ENCODE peak calls at places on chromosomes 16 and 17, in five cellular contexts. V is heart right ventricle, M is K562, F is ovary, G is brain microvascular endothelial cell. S is an unnamed sample.

GRCh38 chr17:48873696-48874443 is 18.7 kb upstream of the ATP5MC1 start:
- DNase-seq in G (no peak), M (no peak), V (no peak), F (no peak), S (no peak)

GRCh38 chr17:43846221-43846712 is 709 bp upstream of the CD300LG start:
- DNase-seq in V (peak; percentile 91), M (peak; percentile 92), F (peak; percentile 76), G (peak; percentile 63), S (peak; percentile 71)

GRCh38 chr16:68645494-68646388 is 631 bp downstream of the CDH3 start:
- DNase-seq in G (no peak), V (no peak), M (no peak), F (peak; percentile 73), S (no peak)

GRCh38 chr17:28372203-28372944 is 880 bp downstream of the SARM1 start:
- DNase-seq in M (no peak), G (no peak), V (no peak), F (no peak), S (no peak)

GRCh38 chr16:2858245-2859025 is 465 bp upstream of the PRSS22 start:
- DNase-seq in V (no peak), M (no peak), G (no peak), F (no peak), S (no peak)

GRCh38 chr16:9447699-9448098 is 356.3 kb downstream of the HAPSTR1 start:
- DNase-seq in M (no peak), V (no peak), F (no peak), G (no peak), S (no peak)

GRCh38 chr17:65749479-65749878 is 188.0 kb upstream of the AXIN2 start:
- DNase-seq in G (peak; percentile 5), M (no peak), F (no peak), V (no peak), S (no peak)

GRCh38 chr16:81551821-81552304 is 107.3 kb downstream of the CMIP start:
- DNase-seq in F (no peak), G (peak; percentile 91), V (peak; percentile 42), M (peak; percentile 35), S (no peak)

GRCh38 chr16:75251280-75252048 is at the start of gene BCAR1:
- DNase-seq in M (peak; percentile 94), V (peak; percentile 91), G (peak; percentile 82), F (peak; percentile 88), S (peak; percentile 89)

GRCh38 chr16:11007714-11008240 is 63.4 kb downstream of the CLEC16A start:
- DNase-seq in F (no peak), G (no peak), M (no peak), V (no peak), S (no peak)

GRCh38 chr16:74743668-74744299 is 30.8 kb downstream of the FA2H start:
- DNase-seq in M (peak; percentile 86), F (no peak), V (no peak), G (peak; percentile 16), S (no peak)

GRCh38 chr16:81463296-81463890 is 18.8 kb downstream of the CMIP start:
- DNase-seq in V (no peak), F (no peak), G (no peak), M (no peak), S (no peak)

GRCh38 chr16:67431077-67431804 is at the start of gene HSD11B2:
- DNase-seq in F (peak; percentile 63), G (no peak), V (peak; percentile 52), M (peak; percentile 87), S (no peak)

GRCh38 chr17:11241611-11242226 is 706 bp downstream of the SHISA6 start:
- DNase-seq in F (no peak), V (no peak), G (no peak), M (no peak), S (no peak)

GRCh38 chr16:58022601-58023371 is 2.8 kb upstream of the MMP15 start:
- DNase-seq in M (no peak), G (peak; percentile 29), V (peak; percentile 80), F (peak; percentile 83), S (peak; percentile 76)

GRCh38 chr17:82570282-82570681 is 50.8 kb downstream of the FOXK2 start:
- DNase-seq in M (no peak), G (no peak), F (no peak), V (no peak), S (no peak)

GRCh38 chr17:82566129-82566995 is 46.8 kb downstream of the FOXK2 start:
- DNase-seq in M (no peak), F (no peak), V (no peak), G (no peak), S (no peak)

GRCh38 chr17:82569621-82570020 is 50.1 kb downstream of the FOXK2 start:
- DNase-seq in V (no peak), M (no peak), F (no peak), G (no peak), S (no peak)

GRCh38 chr17:82567286-82567685 is 47.8 kb downstream of the FOXK2 start:
- DNase-seq in F (no peak), G (no peak), M (no peak), V (no peak), S (no peak)

GRCh38 chr17:82568997-82569393 is 49.5 kb downstream of the FOXK2 start:
- DNase-seq in V (no peak), F (no peak), M (no peak), G (no peak), S (no peak)
- H3K27ac ChIP-seq in V (peak overlapping the region; percentile 49), F (no peak overlapping the region), M (no peak overlapping the region), G (no peak overlapping the region), S (no peak overlapping the region)

DNA sequence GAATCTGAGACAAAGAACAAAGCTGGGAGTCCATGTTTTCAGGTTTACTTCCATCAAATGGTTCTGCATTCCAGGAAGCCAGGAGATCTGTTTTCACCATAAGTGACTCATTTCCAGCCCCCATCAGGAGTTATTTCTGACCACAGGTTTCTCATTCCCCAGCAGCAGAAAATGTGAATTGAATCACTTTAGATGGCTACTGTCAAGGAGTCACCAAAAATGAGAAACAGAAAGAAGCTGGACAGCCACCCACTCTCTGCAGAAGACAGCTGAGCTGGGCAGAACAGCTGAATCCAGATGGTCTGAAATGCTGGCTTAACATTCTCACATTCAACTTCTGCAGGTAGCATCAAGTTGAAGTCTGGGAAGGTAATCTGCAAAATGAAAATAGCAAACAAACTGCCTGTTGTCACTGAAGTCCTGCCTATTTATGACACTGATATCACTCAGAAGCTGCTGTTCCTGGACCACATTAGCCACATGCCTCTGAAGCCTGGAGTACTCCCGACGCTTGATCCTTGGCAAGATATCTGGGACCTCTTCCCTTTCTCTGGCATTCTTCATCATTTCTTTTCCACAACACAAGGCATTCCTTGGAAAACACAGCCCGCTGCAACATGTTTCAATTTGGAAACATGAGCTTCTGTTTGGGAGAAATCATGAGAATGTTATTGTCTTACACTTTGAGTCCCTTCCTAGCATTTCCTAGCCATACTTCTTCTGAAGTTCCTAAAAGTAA is 15.3 kb downstream of the CCL11 start:
- DNase-seq in M (no peak), V (no peak), G (peak; percentile 20), F (no peak), S (no peak)
- H3K27ac ChIP-seq in M (no peak overlapping the region), V (peak overlapping the region; percentile 50), G (no peak overlapping the region), F (no peak overlapping the region), S (no peak overlapping the region)

GRCh38 chr16:27304881-27305280 is 8.9 kb upstream of the IL4R start:
- DNase-seq in M (no peak), G (no peak), F (no peak), V (no peak), S (no peak)

GRCh38 chr16:27303256-27304100 is 10.3 kb upstream of the IL4R start:
- DNase-seq in F (no peak), G (no peak), V (no peak), M (no peak), S (no peak)

GRCh38 chr16:27305342-27305741 is 8.4 kb upstream of the IL4R start:
- DNase-seq in G (no peak), V (no peak), M (no peak), F (no peak), S (no peak)

GRCh38 chr16:27304102-27304501 is 9.7 kb upstream of the IL4R start:
- DNase-seq in V (no peak), M (no peak), F (no peak), G (no peak), S (no peak)

DNA sequence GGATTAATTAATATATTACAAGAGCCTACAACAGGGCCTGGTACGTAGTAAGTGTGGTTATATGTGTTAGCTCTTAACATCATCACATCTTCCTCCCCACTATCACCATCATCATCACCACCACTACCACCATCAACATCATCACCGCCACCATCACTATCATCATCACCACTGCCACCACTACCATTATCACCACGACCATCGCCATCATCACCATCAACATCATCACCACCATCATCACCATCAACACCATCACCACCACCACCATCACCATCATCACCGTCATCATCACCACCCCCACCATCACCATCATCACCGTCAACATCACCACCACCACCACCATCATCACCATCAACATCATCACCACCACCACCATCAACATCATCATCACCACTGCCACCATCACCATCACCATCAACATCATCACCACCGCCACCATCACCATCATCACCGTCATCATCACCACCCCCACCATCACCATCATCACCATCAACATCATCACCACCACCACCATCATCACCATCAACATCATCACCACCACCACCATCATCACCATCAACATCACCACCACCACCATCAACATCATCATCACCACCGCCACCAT is 7.8 kb upstream of the IL4R start:
- DNase-seq in F (no peak), V (no peak), G (no peak), M (no peak), S (no peak)
- H3K27ac ChIP-seq in F (no peak overlapping the region), V (no peak overlapping the region), G (no peak overlapping the region), M (no peak overlapping the region), S (no peak overlapping the region)

DNA sequence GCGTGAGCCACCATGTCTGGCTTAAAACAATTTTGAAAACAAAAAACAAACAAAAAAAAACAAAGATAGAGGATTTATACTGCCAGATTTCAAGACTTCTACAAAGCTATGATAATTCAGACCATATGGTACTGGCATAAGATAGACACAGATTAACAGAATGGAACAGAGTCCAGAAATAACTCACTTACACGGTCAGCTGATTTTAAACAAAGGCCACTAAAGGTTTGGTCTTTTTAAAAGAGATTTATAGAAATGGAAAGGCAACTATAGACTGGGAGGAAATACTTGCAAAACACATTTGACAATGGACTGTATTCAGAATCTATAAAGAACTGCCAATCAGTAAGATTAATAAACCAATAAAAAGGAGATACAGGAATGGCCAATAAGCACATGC is 48.6 kb upstream of the MNT start:
- DNase-seq in M (no peak), F (no peak), V (no peak), G (no peak), S (no peak)
- H3K27ac ChIP-seq in M (no peak overlapping the region), F (no peak overlapping the region), V (no peak overlapping the region), G (no peak overlapping the region), S (no peak overlapping the region)

DNA sequence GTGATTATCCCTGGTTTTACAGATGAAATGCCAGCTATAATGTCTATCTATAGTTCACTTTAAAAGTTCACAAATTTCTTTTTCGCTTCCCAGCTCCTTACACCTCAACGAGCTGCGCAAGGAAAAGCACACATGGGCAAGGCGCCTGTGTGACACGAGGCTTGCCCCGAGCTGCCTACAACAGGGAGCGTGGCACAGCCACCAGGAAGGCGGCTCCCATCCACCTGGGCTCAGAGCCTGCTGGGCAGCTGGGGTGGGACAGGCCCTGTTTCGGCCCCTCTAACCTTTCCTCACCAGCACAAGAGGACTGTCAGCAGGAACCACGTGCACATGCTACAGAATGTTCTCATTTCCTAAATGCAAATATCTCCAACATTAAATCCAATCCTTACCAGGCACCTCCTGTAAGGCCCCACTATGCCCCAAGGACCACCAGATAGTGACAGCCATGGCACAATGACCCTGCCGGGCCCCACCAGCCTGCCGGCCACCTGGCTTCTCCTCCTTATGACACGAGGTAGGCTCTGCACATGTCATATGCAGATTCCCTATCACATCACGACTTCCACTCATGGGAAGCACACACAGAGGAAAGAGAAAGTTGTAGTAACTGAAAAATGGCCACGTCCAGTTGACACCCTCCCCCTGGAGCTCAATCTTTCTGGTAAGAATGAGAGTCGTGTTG is 92.1 kb downstream of the ZNF778 start:
- DNase-seq in M (no peak), F (no peak), V (no peak), G (no peak), S (no peak)
- H3K27ac ChIP-seq in M (no peak overlapping the region), F (no peak overlapping the region), V (no peak overlapping the region), G (no peak overlapping the region), S (peak overlapping the region; percentile 18)